ENCODE peak calls at places on chromosomes 6 and 20, in four cellular contexts. I, W, Y and R are unnamed samples.

GRCh38 chr6:152271681-152272464 is 365.3 kb downstream of the SYNE1 start:
- DNase-seq in I (peak; percentile 63), W (no peak), Y (no peak), R (no peak)

GRCh38 chr6:95576218-95576617 is 1.1 kb upstream of the MANEA start:
- DNase-seq in I (no peak), W (peak; percentile 70), Y (no peak), R (no peak)

GRCh38 chr6:83536034-83536646 is 23.8 kb downstream of the PRSS35 start:
- DNase-seq in I (peak; percentile 38), W (peak; percentile 82), Y (peak; percentile 36), R (no peak)

GRCh38 chr6:40510442-40510841 is 76.7 kb downstream of the LRFN2 start:
- DNase-seq in I (no peak), W (no peak), Y (no peak), R (no peak)

GRCh38 chr20:44406572-44407100 is 51.1 kb downstream of the HNF4A start:
- DNase-seq in I (no peak), W (no peak), Y (no peak), R (no peak)

GRCh38 chr6:125808591-125808990 is 17.8 kb downstream of the NCOA7 start:
- DNase-seq in I (no peak), W (peak; percentile 69), Y (no peak), R (no peak)

GRCh38 chr6:150937126-150937906 is 71.8 kb downstream of the MTHFD1L start:
- DNase-seq in I (no peak), W (no peak), Y (no peak), R (no peak)

GRCh38 chr20:34345426-34345757 is 17.7 kb upstream of the ITCH start:
- DNase-seq in I (no peak), W (no peak), Y (no peak), R (no peak)

GRCh38 chr6:112014483-112014882 is 39.4 kb upstream of the CCN6 start:
- DNase-seq in I (no peak), W (no peak), Y (no peak), R (no peak)

GRCh38 chr6:75824160-75824559 is 75.1 kb downstream of the MYO6 start:
- DNase-seq in I (no peak), W (no peak), Y (no peak), R (no peak)

GRCh38 chr6:195861-196360 is 96.4 kb upstream of the DUSP22 start:
- DNase-seq in I (peak; percentile 51), W (no peak), Y (no peak), R (peak; percentile 62)

GRCh38 chr20:11045412-11046175 is 371.8 kb upstream of the JAG1 start:
- DNase-seq in I (no peak), W (no peak), Y (no peak), R (no peak)

GRCh38 chr6:90516074-90516660 is 70.7 kb downstream of the MAP3K7 start:
- DNase-seq in I (no peak), W (no peak), Y (no peak), R (no peak)

GRCh38 chr6:12968290-12968689 is 251.7 kb downstream of the PHACTR1 start:
- DNase-seq in I (no peak), W (no peak), Y (no peak), R (no peak)

GRCh38 chr6:27591660-27592059 is 118.8 kb upstream of the ZNF184 start:
- DNase-seq in I (no peak), W (peak; percentile 62), Y (no peak), R (no peak)

GRCh38 chr6:160810238-160810637 is 108.2 kb downstream of the PLG start:
- DNase-seq in I (no peak), W (no peak), Y (no peak), R (no peak)

GRCh38 chr6:144986271-144986670 is 701.1 kb downstream of the UTRN start:
- DNase-seq in I (no peak), W (no peak), Y (no peak), R (no peak)

GRCh38 chr20:5168582-5169396 is 42.0 kb downstream of the CDS2 start:
- DNase-seq in I (peak; percentile 23), W (no peak), Y (no peak), R (no peak)

GRCh38 chr6:138161434-138162103 is at the start of gene ARFGEF3:
- DNase-seq in I (no peak), W (no peak), Y (no peak), R (no peak)

GRCh38 chr6:87274660-87275273 is 47.6 kb upstream of the SMIM8 start:
- DNase-seq in I (no peak), W (no peak), Y (no peak), R (no peak)

DNA sequence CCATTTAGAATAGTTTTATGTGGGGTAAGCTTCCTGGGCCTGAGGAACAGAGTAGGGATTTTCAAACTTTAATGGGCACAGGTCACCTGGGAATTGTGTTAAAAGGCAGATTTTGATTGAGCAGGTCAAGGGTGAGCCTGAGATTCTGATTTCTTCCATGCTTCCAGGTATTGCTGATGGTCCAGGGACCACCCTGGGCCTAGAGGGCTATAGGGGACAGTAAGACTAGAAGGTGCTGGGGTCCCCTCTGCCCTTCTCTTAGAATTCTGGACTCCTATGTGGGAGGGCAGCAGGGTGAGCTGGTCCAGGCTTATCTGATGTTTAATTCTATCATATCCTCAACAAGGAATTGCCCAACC is 2.6 kb downstream of the DDR1 start:
- DNase-seq in I (no peak), W (no peak), Y (no peak), R (no peak)
- H3K4me1 ChIP-seq in I (peaks cover 15% of the 10 kb centered on the region), W (peaks cover 22% of the 10 kb centered on the region), Y (peaks cover 39% of the 10 kb centered on the region), R (peaks cover 12% of the 10 kb centered on the region)

GRCh38 chr20:37336369-37337207 is 9.4 kb upstream of the SRC start:
- DNase-seq in I (peak; percentile 67), W (no peak), Y (no peak), R (no peak)
- H3K27ac ChIP-seq in I (peak overlapping the region; percentile 7), W (no peak overlapping the region), Y (no peak overlapping the region), R (peak overlapping the region; percentile 12)

DNA sequence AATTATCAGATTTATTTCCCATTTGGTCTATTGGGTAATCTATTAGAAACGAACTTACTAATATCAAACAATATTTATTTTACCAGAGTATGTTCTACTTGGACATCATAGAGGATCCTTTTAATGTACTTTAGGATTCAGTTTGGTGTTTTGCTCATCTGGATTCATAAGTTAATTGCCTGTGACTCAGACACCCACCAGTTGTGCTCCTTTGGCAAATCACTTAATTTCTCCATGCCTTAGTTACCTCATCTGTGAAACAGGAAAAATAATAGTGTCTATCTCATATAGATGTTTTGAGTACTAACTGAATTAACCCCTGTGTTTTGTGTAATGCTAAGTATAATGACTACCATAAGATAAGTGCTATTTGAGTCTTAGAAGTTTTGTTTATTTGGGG is 292.1 kb downstream of the LAMA2 start:
- DNase-seq in I (no peak), W (no peak), Y (no peak), R (no peak)
- H3K4me3 ChIP-seq in I (no peak overlapping the region), W (no peak overlapping the region), Y (no peak overlapping the region), R (no peak overlapping the region)

DNA sequence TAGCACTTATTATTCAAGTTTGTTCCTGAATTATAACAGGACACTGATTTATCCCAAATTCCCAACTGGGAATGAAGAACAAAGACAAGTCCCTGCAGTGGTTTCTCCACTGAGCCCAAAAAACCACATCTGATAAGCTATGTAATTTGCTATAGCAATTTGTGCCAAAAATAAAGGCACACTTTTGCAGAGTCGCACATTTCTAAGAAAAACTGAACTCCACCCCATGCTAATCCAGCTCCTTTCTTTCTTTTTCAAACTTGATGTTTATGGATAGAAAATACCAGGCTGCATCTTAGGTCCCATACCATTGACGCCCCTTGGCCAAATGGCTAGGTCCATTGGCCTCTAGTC is 170.2 kb upstream of the CITED2 start:
- DNase-seq in I (no peak), W (no peak), Y (no peak), R (no peak)
- H3K4me1 ChIP-seq in I (no peaks in the 10 kb centered on the region), W (no peaks in the 10 kb centered on the region), Y (peaks cover 5% of the 10 kb centered on the region), R (peaks cover 17% of the 10 kb centered on the region)

GRCh38 chr20:57996936-57997629 is 231.4 kb downstream of the ANKRD60 start:
- DNase-seq in I (no peak), W (no peak), Y (no peak), R (no peak)
- H3K27ac ChIP-seq in I (no peak overlapping the region), W (no peak overlapping the region), Y (no peak overlapping the region), R (no peak overlapping the region)

DNA sequence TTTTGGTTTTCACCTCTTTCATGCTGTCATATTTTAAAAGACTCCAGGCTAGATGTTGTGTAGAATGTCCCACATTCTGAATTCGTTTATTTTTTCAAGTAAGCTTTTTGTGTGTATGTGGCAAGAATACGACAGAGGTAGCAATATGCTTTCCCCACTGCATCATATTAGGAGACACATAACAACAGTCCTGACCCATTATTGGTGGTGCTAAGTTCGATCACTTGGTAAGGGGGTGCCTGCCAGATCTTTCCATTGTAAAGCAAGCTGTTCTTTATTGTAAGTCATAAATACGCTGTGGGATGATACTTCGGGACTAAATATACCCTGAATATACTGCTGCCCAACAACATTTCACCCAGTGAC is 587 bp upstream of the NCOA3 start:
- DNase-seq in I (no peak), W (no peak), Y (no peak), R (no peak)
- H3K4me3 ChIP-seq in I (peak overlapping the region; percentile 99), W (peak overlapping the region; percentile 95), Y (peak overlapping the region; percentile 87), R (peak overlapping the region; percentile 86)

GRCh38 chr6:43668151-43669028 is 19.2 kb downstream of the MRPS18A start:
- DNase-seq in I (peak; percentile 38), W (peak; percentile 86), Y (peak; percentile 56), R (peak; percentile 34)

GRCh38 chr6:43669050-43669921 is 18.3 kb downstream of the MRPS18A start:
- DNase-seq in I (peak; percentile 66), W (no peak), Y (no peak), R (no peak)

GRCh38 chr6:43671011-43671800 is 16.4 kb downstream of the MRPS18A start:
- DNase-seq in I (no peak), W (no peak), Y (no peak), R (no peak)

GRCh38 chr6:43670623-43670986 is 17.0 kb downstream of the MRPS18A start:
- DNase-seq in I (no peak), W (no peak), Y (no peak), R (no peak)

GRCh38 chr6:43669922-43670622 is 17.5 kb downstream of the MRPS18A start:
- DNase-seq in I (no peak), W (no peak), Y (no peak), R (no peak)
- H3K4me1 ChIP-seq in I (peaks cover 13% of the 10 kb centered on the region), W (peaks cover 10% of the 10 kb centered on the region), Y (peaks cover 10% of the 10 kb centered on the region), R (peaks cover 8% of the 10 kb centered on the region)

DNA sequence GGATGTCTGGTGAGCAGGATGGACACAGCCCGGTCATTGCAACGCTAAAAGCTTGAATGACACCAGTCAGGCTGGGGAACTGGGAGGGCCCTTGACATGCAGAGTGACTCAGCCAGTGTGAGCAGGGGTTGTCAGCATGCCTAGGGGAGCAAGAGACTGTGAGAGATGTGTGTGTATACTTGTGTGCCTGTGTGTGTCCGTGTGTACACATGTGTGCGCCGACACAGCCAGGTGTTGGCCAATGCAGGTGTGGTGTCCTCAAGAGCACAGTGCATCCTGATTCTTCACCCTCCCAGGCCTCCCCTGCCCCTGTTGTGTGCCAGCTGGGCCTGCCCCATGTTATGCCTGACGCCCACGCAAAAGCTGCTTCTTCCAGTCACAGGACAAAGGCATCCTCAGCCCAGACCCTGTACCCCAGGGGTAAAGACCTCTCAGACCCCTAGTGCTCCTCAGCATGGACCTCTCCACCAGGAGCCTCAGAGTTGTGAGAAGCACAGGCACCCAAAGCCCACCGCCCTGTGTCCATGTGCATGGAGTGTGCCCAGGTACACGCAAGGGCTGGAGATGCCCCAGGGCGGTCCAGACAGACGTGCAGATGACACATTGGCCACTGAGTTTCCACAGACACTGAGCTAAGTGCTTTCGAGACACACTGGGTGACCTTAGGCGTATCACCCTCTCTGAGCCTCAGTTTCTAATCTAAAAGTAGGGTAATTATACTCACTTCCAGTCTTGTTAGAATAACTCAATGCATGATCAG is 16.6 kb downstream of the NRSN2 start:
- DNase-seq in I (no peak), W (no peak), Y (no peak), R (no peak)
- H3K27ac ChIP-seq in I (no peak overlapping the region), W (no peak overlapping the region), Y (peak overlapping the region; percentile 58), R (no peak overlapping the region)